ENCODE peak calls at places on chromosomes 5 and 9, in seven cellular contexts. One of them, this sample, is unnamed.

GRCh38 chr5:141815796-141816180 is 62.4 kb downstream of the PCDH1 start:
- DNase-seq in lower lobe of right lung: no peak
- DNase-seq in NCI-H1092: no peak
- DNase-seq in NCI-H82: no peak
- DNase-seq in retinal pigment epithelial cell: no peak
- DNase-seq in NCI-H446: no peak
- DNase-seq in Right ventricle myocardium superior: no peak
- DNase-seq in this sample: no peak

GRCh38 chr5:104430977-104431620 is 868.5 kb upstream of the NUDT12 start:
- DNase-seq in Right ventricle myocardium superior: no peak
- DNase-seq in NCI-H446: no peak
- DNase-seq in lower lobe of right lung: no peak
- DNase-seq in NCI-H1092: no peak
- DNase-seq in NCI-H82: no peak
- DNase-seq in retinal pigment epithelial cell: no peak
- DNase-seq in this sample: no peak

GRCh38 chr5:151167022-151167421 is 9.4 kb upstream of the ANXA6 start:
- DNase-seq in NCI-H82: no peak
- DNase-seq in retinal pigment epithelial cell: no peak
- DNase-seq in NCI-H446: no peak
- DNase-seq in lower lobe of right lung: no peak
- DNase-seq in NCI-H1092: no peak
- DNase-seq in Right ventricle myocardium superior: no peak
- DNase-seq in this sample: no peak

GRCh38 chr5:176573564-176574296 is 24.6 kb downstream of the CDHR2 start:
- DNase-seq in NCI-H1092: no peak
- DNase-seq in lower lobe of right lung: peak
- DNase-seq in retinal pigment epithelial cell: no peak
- DNase-seq in NCI-H82: peak
- DNase-seq in Right ventricle myocardium superior: peak
- DNase-seq in NCI-H446: peak
- DNase-seq in this sample: peak

GRCh38 chr5:160649304-160649703 is 202.7 kb downstream of the ATP10B start:
- DNase-seq in lower lobe of right lung: no peak
- DNase-seq in NCI-H446: no peak
- DNase-seq in retinal pigment epithelial cell: peak
- DNase-seq in Right ventricle myocardium superior: no peak
- DNase-seq in NCI-H1092: no peak
- DNase-seq in NCI-H82: peak
- DNase-seq in this sample: no peak

GRCh38 chr5:143101740-143102386 is 301.6 kb downstream of the NR3C1 start:
- DNase-seq in lower lobe of right lung: no peak
- DNase-seq in Right ventricle myocardium superior: no peak
- DNase-seq in retinal pigment epithelial cell: no peak
- DNase-seq in NCI-H1092: no peak
- DNase-seq in NCI-H82: no peak
- DNase-seq in NCI-H446: no peak
- DNase-seq in this sample: no peak

GRCh38 chr5:10793785-10794184 is 32.8 kb upstream of the DAP start:
- DNase-seq in retinal pigment epithelial cell: no peak
- DNase-seq in NCI-H82: no peak
- DNase-seq in lower lobe of right lung: no peak
- DNase-seq in NCI-H446: no peak
- DNase-seq in Right ventricle myocardium superior: no peak
- DNase-seq in NCI-H1092: no peak
- DNase-seq in this sample: no peak

GRCh38 chr5:10779592-10779991 is 18.6 kb upstream of the DAP start:
- DNase-seq in NCI-H82: no peak
- DNase-seq in lower lobe of right lung: no peak
- DNase-seq in NCI-H446: no peak
- DNase-seq in Right ventricle myocardium superior: no peak
- DNase-seq in retinal pigment epithelial cell: no peak
- DNase-seq in NCI-H1092: no peak
- DNase-seq in this sample: no peak

GRCh38 chr9:13661014-13661413 is 381.5 kb upstream of the MPDZ start:
- DNase-seq in Right ventricle myocardium superior: no peak
- DNase-seq in NCI-H82: no peak
- DNase-seq in lower lobe of right lung: no peak
- DNase-seq in NCI-H1092: no peak
- DNase-seq in retinal pigment epithelial cell: no peak
- DNase-seq in NCI-H446: no peak
- DNase-seq in this sample: no peak

This sample was measured in NCI-H774.